ENCODE peak calls at places on chromosomes 3 and 15, in five cellular contexts. One of them, this sample, is unnamed.

GRCh38 chr15:60120100-60120499 is 116.0 kb downstream of the FOXB1 start:
- DNase-seq in ELF-1: peak
- DNase-seq in cardiac fibroblast: no peak
- DNase-seq in AG04450: no peak
- DNase-seq in ACHN: no peak
- DNase-seq in this sample: no peak

GRCh38 chr15:76468722-76469121 is 132.1 kb downstream of the ISL2 start:
- DNase-seq in ELF-1: no peak
- DNase-seq in cardiac fibroblast: no peak
- DNase-seq in AG04450: no peak
- DNase-seq in ACHN: no peak
- DNase-seq in this sample: no peak

GRCh38 chr15:25783607-25784131 is 79.5 kb downstream of the ATP10A start:
- DNase-seq in ELF-1: peak
- DNase-seq in cardiac fibroblast: peak
- DNase-seq in AG04450: no peak
- DNase-seq in ACHN: peak
- DNase-seq in this sample: peak

GRCh38 chr3:24128195-24129005 is 183.3 kb downstream of the NR1D2 start:
- DNase-seq in ELF-1: no peak
- DNase-seq in cardiac fibroblast: peak
- DNase-seq in AG04450: no peak
- DNase-seq in ACHN: no peak
- DNase-seq in this sample: no peak

GRCh38 chr15:74400915-74401757 is 32.6 kb downstream of the SEMA7A start:
- DNase-seq in ELF-1: no peak
- DNase-seq in cardiac fibroblast: no peak
- DNase-seq in AG04450: no peak
- DNase-seq in ACHN: no peak
- DNase-seq in this sample: no peak

GRCh38 chr3:114155370-114155821 is 23.5 kb downstream of the DRD3 start:
- DNase-seq in ELF-1: peak
- DNase-seq in cardiac fibroblast: peak
- DNase-seq in AG04450: no peak
- DNase-seq in ACHN: peak
- DNase-seq in this sample: no peak

GRCh38 chr3:184085389-184085852 is 11.4 kb upstream of the HTR3E start:
- DNase-seq in ELF-1: peak
- DNase-seq in cardiac fibroblast: peak
- DNase-seq in AG04450: no peak
- DNase-seq in ACHN: peak
- DNase-seq in this sample: no peak

GRCh38 chr15:75578948-75579908 is at the start of gene PTPN9:
- DNase-seq in ELF-1: peak
- DNase-seq in cardiac fibroblast: peak
- DNase-seq in AG04450: peak
- DNase-seq in ACHN: peak
- DNase-seq in this sample: peak

GRCh38 chr3:11095932-11096265 is 58.4 kb upstream of the HRH1 start:
- DNase-seq in ELF-1: peak
- DNase-seq in cardiac fibroblast: peak
- DNase-seq in AG04450: no peak
- DNase-seq in ACHN: peak
- DNase-seq in this sample: no peak

GRCh38 chr3:194682651-194683310 is 2.9 kb upstream of the FAM43A start:
- DNase-seq in ELF-1: peak
- DNase-seq in cardiac fibroblast: peak
- DNase-seq in AG04450: peak
- DNase-seq in ACHN: peak
- DNase-seq in this sample: peak

GRCh38 chr15:84878504-84878903 is 6.0 kb upstream of the SLC28A1 start:
- DNase-seq in ELF-1: peak
- DNase-seq in cardiac fibroblast: peak
- DNase-seq in AG04450: peak
- DNase-seq in ACHN: peak
- DNase-seq in this sample: peak

This sample was measured in islet precursor cell.